ENCODE peak calls at places on chromosome 3, in ten cellular contexts. D is HepG2, I is suprapubic skin, C is esophagus muscularis mucosa, S is K562, W is stomach, R is sigmoid colon, V is upper lobe of left lung, X is GM12878, N is H1. K is an unnamed sample.

GRCh38 chr3:89360155-89360554 is 252.7 kb downstream of the EPHA3 start:
- DNase-seq in R (no peak), I (no peak), D (no peak), W (no peak), N (no peak), X (no peak), V (no peak), S (no peak), C (no peak), K (no peak)

GRCh38 chr3:182305881-182306665 is 487.2 kb upstream of the ATP11B start:
- DNase-seq in X (no peak), N (no peak), V (no peak), C (no peak), W (no peak), D (no peak), R (no peak), I (no peak), S (no peak), K (no peak)

GRCh38 chr3:146387566-146387965 is 81.8 kb downstream of the PLSCR2 start:
- DNase-seq in C (no peak), S (no peak), W (no peak), I (no peak), V (no peak), N (no peak), X (no peak), R (no peak), D (no peak), K (no peak)

GRCh38 chr3:12983326-12983725 is 89.9 kb downstream of the IQSEC1 start:
- DNase-seq in R (no peak), S (no peak), C (no peak), X (no peak), N (no peak), W (no peak), D (no peak), V (no peak), I (no peak), K (no peak)

GRCh38 chr3:159486580-159486979 is 502.1 kb upstream of the IL12A start:
- DNase-seq in N (peak), I (no peak), S (no peak), X (no peak), R (no peak), W (no peak), D (peak), V (no peak), C (no peak), K (no peak)

GRCh38 chr3:48507256-48508061 is 3.5 kb upstream of the SHISA5 start:
- DNase-seq in R (no peak), I (no peak), D (peak), N (peak), X (no peak), W (peak), V (no peak), C (no peak), S (peak), K (peak)

GRCh38 chr3:47117803-47118364 is 46.0 kb downstream of the SETD2 start:
- DNase-seq in D (no peak), S (peak), V (no peak), R (no peak), I (no peak), X (no peak), C (no peak), N (no peak), W (no peak), K (no peak)

GRCh38 chr3:105195260-105195659 is 171.4 kb upstream of the ALCAM start:
- DNase-seq in X (no peak), N (no peak), V (no peak), D (no peak), W (no peak), R (no peak), I (no peak), S (no peak), C (no peak), K (no peak)

GRCh38 chr3:88003115-88003755 is 55.6 kb downstream of the CGGBP1 start:
- DNase-seq in I (no peak), W (no peak), C (no peak), N (no peak), D (peak), X (no peak), V (no peak), R (no peak), S (peak), K (no peak)

GRCh38 chr3:127781411-127782001 is 40.8 kb downstream of the MGLL start:
- DNase-seq in W (no peak), N (no peak), X (no peak), C (no peak), D (no peak), I (no peak), V (no peak), R (no peak), S (no peak), K (no peak)

GRCh38 chr3:182979719-182980191 is 583 bp downstream of the DCUN1D1 start:
- DNase-seq in W (no peak), C (no peak), V (no peak), X (no peak), D (peak), I (no peak), R (peak), N (no peak), S (peak), K (peak)

GRCh38 chr3:59517448-59517847 is 467.6 kb upstream of the CFAP20DC start:
- DNase-seq in R (no peak), N (no peak), W (no peak), S (no peak), V (no peak), X (no peak), D (no peak), I (no peak), C (no peak), K (no peak)

GRCh38 chr3:117495620-117496019 is 786.0 kb downstream of the TUSC7 start:
- DNase-seq in D (no peak), V (no peak), C (no peak), I (no peak), W (no peak), X (no peak), R (no peak), N (no peak), S (no peak), K (no peak)

GRCh38 chr3:177554900-177555759 is 357.8 kb upstream of the TBL1XR1 start:
- DNase-seq in X (no peak), C (no peak), W (no peak), I (no peak), R (no peak), V (no peak), S (no peak), D (no peak), N (no peak), K (peak)

GRCh38 chr3:37806505-37807291 is 55.0 kb upstream of the CTDSPL start:
- DNase-seq in S (no peak), I (no peak), V (peak), C (no peak), W (no peak), X (no peak), D (no peak), N (no peak), R (no peak), K (peak)

GRCh38 chr3:39000008-39000450 is 51.7 kb downstream of the SCN11A start:
- DNase-seq in D (peak), N (no peak), W (no peak), C (peak), V (no peak), S (peak), I (no peak), X (peak), R (no peak), K (no peak)

GRCh38 chr3:3618624-3619023 is 180.6 kb upstream of the LRRN1 start:
- DNase-seq in N (no peak), W (no peak), R (no peak), I (no peak), V (no peak), D (no peak), X (no peak), C (no peak), S (no peak), K (no peak)

GRCh38 chr3:25151497-25151896 is 276.6 kb upstream of the RARB start:
- DNase-seq in W (no peak), I (no peak), V (no peak), N (no peak), S (no peak), D (no peak), X (no peak), C (no peak), R (no peak), K (no peak)

GRCh38 chr3:71478568-71478967 is 105.0 kb downstream of the FOXP1 start:
- DNase-seq in R (no peak), X (no peak), I (no peak), N (no peak), C (no peak), W (no peak), V (no peak), D (no peak), S (no peak), K (no peak)

GRCh38 chr3:133717424-133717823 is 28.8 kb upstream of the TF start:
- DNase-seq in X (no peak), D (peak), R (no peak), W (no peak), I (no peak), C (no peak), S (no peak), V (no peak), N (no peak), K (no peak)

GRCh38 chr3:133644768-133645167 is 17.0 kb downstream of the TOPBP1 start:
- DNase-seq in V (no peak), R (no peak), I (no peak), X (no peak), N (no peak), W (no peak), D (peak), C (no peak), S (no peak), K (no peak)

GRCh38 chr3:25246921-25247320 is 181.1 kb upstream of the RARB start:
- DNase-seq in V (no peak), W (no peak), X (no peak), S (no peak), C (no peak), N (peak), I (no peak), R (no peak), D (no peak), K (no peak)

GRCh38 chr3:57910988-57911387 is 97.2 kb upstream of the FLNB start:
- DNase-seq in X (no peak), C (no peak), D (peak), V (no peak), I (no peak), N (no peak), S (no peak), R (no peak), W (no peak), K (no peak)
- TF ChIP-seq EP300 in X (no peak), C (no peak), D (no peak), V (no peak), I (no peak), N (no peak), S (no peak), R (no peak), W (no peak), K (no peak)

DNA sequence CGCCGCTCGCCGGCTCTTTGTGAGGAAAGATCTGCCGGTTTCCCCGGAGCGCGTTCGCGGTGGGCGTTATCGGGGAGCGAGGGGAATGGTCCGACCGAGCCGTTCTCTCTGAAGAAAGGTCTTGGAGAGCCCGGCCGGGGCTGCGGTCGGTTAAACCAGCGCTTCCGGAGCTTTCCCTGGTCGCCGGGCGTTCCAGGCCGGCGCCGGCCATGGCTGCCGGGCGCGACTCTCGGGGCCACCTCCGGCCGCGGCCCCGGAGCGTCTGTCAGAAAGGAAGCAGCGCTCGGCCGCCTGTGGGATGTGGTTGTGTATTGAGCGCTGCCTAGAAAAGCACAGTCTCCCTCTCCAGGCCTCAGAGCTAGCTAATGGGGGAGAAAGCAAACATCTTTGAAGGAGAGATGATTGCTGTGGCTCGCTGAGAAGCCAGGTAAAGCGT is 731 bp downstream of the FYTTD1 start:
- DNase-seq in C (no peak), V (peak), D (no peak), R (peak), I (peak), W (peak), X (no peak), N (no peak), S (peak), K (peak)
- TF ChIP-seq POLR2A in C (no peak), V (peak), D (no peak), R (no peak), I (no peak), W (no peak), X (peak), N (no peak), S (no peak), K (no peak)

GRCh38 chr3:171333784-171334464 is 126.3 kb downstream of the TNIK start:
- DNase-seq in I (no peak), N (no peak), D (no peak), X (no peak), W (no peak), V (no peak), C (no peak), S (peak), R (no peak), K (no peak)

GRCh38 chr3:171329759-171330158 is 130.4 kb downstream of the TNIK start:
- DNase-seq in R (no peak), V (no peak), N (no peak), S (no peak), D (no peak), X (no peak), W (no peak), C (no peak), I (no peak), K (no peak)

GRCh38 chr3:171335559-171335958 is 124.6 kb downstream of the TNIK start:
- DNase-seq in S (no peak), I (no peak), N (no peak), D (no peak), V (no peak), W (no peak), R (no peak), X (no peak), C (no peak), K (no peak)

GRCh38 chr3:171330936-171331335 is 129.3 kb downstream of the TNIK start:
- DNase-seq in R (no peak), I (no peak), N (no peak), D (no peak), V (no peak), C (no peak), S (no peak), W (no peak), X (no peak), K (no peak)

DNA sequence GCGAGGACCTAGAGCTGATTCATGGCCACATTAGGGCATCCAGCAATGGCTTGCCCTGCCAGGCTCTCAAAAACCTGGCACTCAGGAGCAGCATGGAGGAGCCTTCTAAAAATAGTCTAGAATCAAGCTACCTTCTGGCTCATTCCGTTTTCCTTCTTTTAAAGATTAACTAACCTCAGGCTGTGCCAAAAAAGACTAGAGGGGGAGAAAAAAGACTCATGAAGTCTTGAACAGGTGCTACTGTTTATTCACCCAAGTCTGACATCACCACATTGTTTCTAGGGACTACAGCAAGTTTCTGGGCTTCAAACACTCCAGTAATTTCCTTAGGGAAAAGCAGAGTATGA is 125.8 kb downstream of the TNIK start:
- DNase-seq in C (no peak), N (no peak), W (peak), S (no peak), R (peak), D (no peak), X (no peak), I (no peak), V (no peak), K (no peak)
- TF ChIP-seq POLR2AphosphoS5 in C (no peak), N (no peak), W (no peak), S (no peak), R (peak), D (no peak), X (no peak), I (no peak), V (no peak), K (no peak)

DNA sequence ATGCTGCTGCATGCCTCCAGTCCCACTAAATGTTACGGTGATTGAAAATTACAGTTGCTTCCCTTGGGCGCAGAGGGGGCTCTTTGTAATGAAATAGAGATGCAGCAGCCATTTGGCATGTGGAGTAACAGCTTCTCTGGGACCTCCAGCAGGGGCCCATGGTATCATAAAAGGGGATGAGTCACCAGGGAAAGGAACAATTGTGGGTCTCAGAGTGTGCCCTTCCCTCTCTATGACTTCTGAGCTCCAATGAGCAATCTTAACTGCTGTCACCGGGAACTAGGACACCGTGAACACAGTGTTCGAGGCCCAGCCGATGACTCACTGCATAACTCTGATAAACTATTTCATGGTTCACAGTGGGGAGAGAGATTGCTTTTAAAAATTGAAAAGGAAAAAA is 164.8 kb upstream of the NUDT16 start:
- DNase-seq in C (no peak), D (peak), X (no peak), N (peak), W (peak), R (no peak), V (no peak), S (peak), I (no peak), K (no peak)
- TF ChIP-seq EP300 in C (no peak), D (no peak), X (no peak), N (no peak), W (no peak), R (no peak), V (no peak), S (no peak), I (no peak), K (no peak)

GRCh38 chr3:108134555-108134880 is 43.7 kb upstream of the CD47 start:
- DNase-seq in N (no peak), D (no peak), W (no peak), V (no peak), X (no peak), S (no peak), C (no peak), I (no peak), R (no peak), K (no peak)
- TF ChIP-seq POLR2A in N (no peak), D (no peak), W (no peak), V (no peak), X (no peak), S (no peak), C (no peak), I (no peak), R (no peak), K (no peak)

GRCh38 chr3:42090973-42091731 is at the start of gene TRAK1:
- DNase-seq in X (no peak), S (no peak), R (peak), I (peak), N (no peak), C (no peak), D (no peak), W (no peak), V (no peak), K (no peak)
- TF ChIP-seq POLR2AphosphoS5 in X (no peak), S (no peak), R (peak), I (no peak), N (no peak), C (peak), D (no peak), W (no peak), V (no peak), K (no peak)

DNA sequence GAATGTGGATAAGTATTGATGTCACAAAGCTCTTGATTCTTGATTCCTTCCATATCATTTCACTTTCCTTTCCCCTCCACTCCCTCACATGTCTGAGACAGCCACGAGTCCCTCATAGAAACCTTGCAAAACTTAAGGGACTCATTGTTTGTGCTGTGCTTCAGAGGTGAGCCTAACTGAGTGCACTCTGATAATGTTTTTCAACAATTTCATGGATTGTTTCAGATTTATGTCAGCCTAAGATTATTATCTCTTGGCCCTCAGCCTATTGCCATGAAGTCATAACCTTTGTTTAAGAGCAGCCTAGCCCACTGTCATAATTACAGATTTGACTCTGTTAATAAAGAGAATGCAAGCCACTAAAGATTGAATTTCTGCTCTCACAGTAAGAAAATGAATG is 363.6 kb downstream of the MECOM start:
- DNase-seq in I (no peak), V (no peak), R (no peak), W (no peak), N (no peak), D (no peak), S (no peak), X (no peak), C (no peak), K (no peak)
- TF ChIP-seq EP300 in I (no peak), V (no peak), R (no peak), W (no peak), N (no peak), D (no peak), S (no peak), X (no peak), C (no peak), K (no peak)

DNA sequence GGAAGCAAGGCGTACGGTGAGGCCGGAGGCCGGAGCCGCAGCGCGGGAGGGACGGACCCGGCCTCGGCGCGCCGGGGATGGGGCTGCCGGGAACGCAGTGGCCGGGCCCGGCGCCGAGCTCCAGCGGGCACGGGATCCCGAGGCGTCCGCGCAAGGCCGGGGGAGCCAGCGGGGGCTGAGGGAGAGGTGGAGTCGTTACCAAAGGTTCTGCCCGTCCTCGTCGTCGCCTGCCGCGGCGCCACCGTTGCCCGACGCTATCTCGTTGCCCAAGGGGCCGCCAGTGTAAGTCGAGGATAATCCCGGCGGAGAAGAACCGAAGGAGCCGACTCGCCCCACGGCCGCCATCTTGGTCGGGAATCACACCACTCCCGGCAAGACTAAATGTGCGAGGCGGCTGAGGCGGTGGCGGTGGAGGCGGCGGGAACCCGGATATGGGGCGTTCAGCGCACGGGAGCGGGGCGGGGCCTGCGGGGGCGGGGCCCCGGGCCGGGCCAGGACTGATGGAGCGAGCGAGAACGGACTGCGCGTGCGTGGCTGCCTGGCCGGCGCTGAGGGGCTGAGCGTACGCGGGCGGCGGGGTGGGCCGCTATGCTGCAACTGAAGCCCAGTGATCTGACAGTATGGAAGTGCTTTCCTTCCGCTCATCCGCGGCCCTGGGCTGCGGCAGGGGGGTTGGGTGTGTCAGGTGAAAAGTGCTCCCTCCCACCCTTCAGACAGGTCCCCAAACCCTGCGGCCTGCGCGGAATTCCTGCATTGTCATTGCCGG is at the start of gene DYNC1LI1:
- DNase-seq in C (peak), V (peak), N (peak), S (peak), I (peak), D (peak), W (peak), X (peak), R (peak), K (peak)
- TF ChIP-seq POLR2A in C (peak), V (peak), N (peak), S (peak), I (peak), D (peak), W (peak), X (peak), R (peak), K (peak)

DNA sequence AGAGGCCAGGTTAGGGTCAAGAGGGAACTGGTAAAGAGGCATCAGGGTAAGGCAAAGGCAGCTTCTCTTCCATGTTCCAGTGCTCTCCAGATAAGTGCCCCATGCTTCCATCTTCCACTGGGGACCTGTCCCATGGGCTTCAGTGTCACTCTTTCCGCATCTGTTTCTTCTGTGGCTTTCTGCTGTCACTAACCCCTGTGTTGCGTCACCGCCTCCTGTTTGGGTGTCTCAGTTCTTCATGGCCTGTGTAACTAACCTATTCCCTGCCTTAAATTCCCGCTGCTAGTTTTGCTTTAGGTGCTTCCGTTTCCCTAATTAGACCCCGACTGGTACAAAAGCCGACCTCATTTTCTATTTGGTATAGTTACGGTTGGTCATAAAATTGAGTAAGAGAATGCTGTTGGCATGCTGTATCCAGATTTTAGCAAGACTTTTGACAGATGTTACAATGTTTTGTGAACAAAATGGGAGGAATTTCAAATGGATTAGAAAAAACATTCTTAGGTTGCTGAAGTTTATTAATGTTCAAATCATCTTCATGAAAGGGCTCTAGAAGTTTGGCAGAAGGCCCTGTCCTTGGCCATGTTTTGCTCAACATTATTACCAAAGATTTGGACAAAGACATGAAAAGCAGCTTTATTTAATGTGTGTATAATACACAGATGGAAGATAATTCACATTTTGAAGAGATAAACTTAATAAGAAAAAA is 245.3 kb downstream of the BBX start:
- DNase-seq in I (no peak), C (no peak), S (no peak), W (no peak), X (no peak), R (no peak), D (no peak), N (no peak), V (no peak), K (no peak)
- TF ChIP-seq POLR2AphosphoS5 in I (no peak), C (no peak), S (no peak), W (no peak), X (no peak), R (no peak), D (no peak), N (no peak), V (no peak), K (no peak)